ENCODE peak calls at places on chromosomes 2 and 18, in ten cellular contexts. C, E, B, Q, N, A, X, V, P and Z are unnamed samples.
A peak's percentile ranks its signal among the peaks of the same experiment; 100 is the strongest.

GRCh38 chr2:62457555-62457954 is 48.4 kb downstream of the TMEM17 start:
- DNase-seq in C (no peak), E (no peak), B (no peak), Q (no peak), N (no peak), A (no peak), X (no peak), V (no peak), P (no peak), Z (peak; percentile 41)

GRCh38 chr18:50405582-50406271 is 30.9 kb downstream of the SKA1 start:
- DNase-seq in C (no peak), E (no peak), B (no peak), Q (no peak), N (no peak), A (no peak), X (no peak), V (no peak), P (no peak), Z (peak; percentile 64)

GRCh38 chr2:216113572-216113971 is 4.4 kb downstream of the XRCC5 start:
- DNase-seq in C (no peak), E (no peak), B (no peak), Q (peak; percentile 6), N (no peak), A (no peak), X (no peak), V (no peak), P (no peak), Z (no peak)

GRCh38 chr2:100222844-100223243 is 80.5 kb upstream of the AFF3 start:
- DNase-seq in C (no peak), E (no peak), B (no peak), Q (no peak), N (peak; percentile 56), A (no peak), X (no peak), V (no peak), P (no peak), Z (no peak)

GRCh38 chr2:128536925-128537620 is 218.4 kb upstream of the HS6ST1 start:
- DNase-seq in C (no peak), E (no peak), B (peak; percentile 76), Q (no peak), N (no peak), A (no peak), X (no peak), V (peak; percentile 15), P (peak; percentile 98), Z (peak; percentile 83)

GRCh38 chr2:38750011-38750792 is 959 bp downstream of the SRSF7 start:
- DNase-seq in C (peak; percentile 51), E (peak; percentile 59), B (no peak), Q (peak; percentile 52), N (no peak), A (peak; percentile 42), X (peak; percentile 29), V (no peak), P (no peak), Z (peak; percentile 63)

GRCh38 chr18:32289480-32290075 is 99.7 kb downstream of the MEP1B start:
- DNase-seq in C (no peak), E (no peak), B (peak; percentile 32), Q (peak; percentile 19), N (peak; percentile 87), A (peak; percentile 23), X (peak; percentile 61), V (no peak), P (peak; percentile 60), Z (peak; percentile 77)

GRCh38 chr2:135546432-135546831 is 15.1 kb downstream of the R3HDM1 start:
- DNase-seq in C (no peak), E (no peak), B (no peak), Q (no peak), N (no peak), A (no peak), X (no peak), V (no peak), P (no peak), Z (no peak)

GRCh38 chr2:215830313-215830712 is 183.0 kb downstream of the MREG start:
- DNase-seq in C (no peak), E (peak; percentile 17), B (peak; percentile 92), Q (no peak), N (no peak), A (no peak), X (peak; percentile 16), V (no peak), P (no peak), Z (no peak)

GRCh38 chr2:179253226-179253625 is 11.4 kb downstream of the SESTD1 start:
- DNase-seq in C (no peak), E (no peak), B (no peak), Q (no peak), N (no peak), A (no peak), X (no peak), V (no peak), P (no peak), Z (no peak)

GRCh38 chr2:157497603-157498314 is 53.9 kb upstream of the CYTIP start:
- DNase-seq in C (no peak), E (no peak), B (peak; percentile 6), Q (no peak), N (peak; percentile 85), A (no peak), X (peak; percentile 58), V (no peak), P (peak; percentile 12), Z (peak; percentile 65)